ENCODE peak calls at places on chromosomes 1 and 21, in nine cellular contexts. One of them, this sample, is unnamed.

GRCh38 chr21:14403681-14404318 is 20.9 kb upstream of the HSPA13 start:
- DNase-seq in heart left ventricle: no peak
- DNase-seq in stomach: no peak
- DNase-seq in GM12891: no peak
- DNase-seq in ovary: no peak
- DNase-seq in breast epithelium: no peak
- DNase-seq in H1: no peak
- DNase-seq in sigmoid colon: no peak
- DNase-seq in uterus: no peak
- DNase-seq in this sample: peak

GRCh38 chr1:243253927-243254232 is 1.2 kb downstream of the CEP170 start:
- DNase-seq in heart left ventricle: no peak
- DNase-seq in stomach: no peak
- DNase-seq in GM12891: no peak
- DNase-seq in ovary: no peak
- DNase-seq in breast epithelium: no peak
- DNase-seq in H1: no peak
- DNase-seq in sigmoid colon: no peak
- DNase-seq in uterus: no peak
- DNase-seq in this sample: no peak

GRCh38 chr21:42239973-42240372 is 21.0 kb downstream of the ABCG1 start:
- DNase-seq in heart left ventricle: no peak
- DNase-seq in stomach: no peak
- DNase-seq in GM12891: no peak
- DNase-seq in ovary: no peak
- DNase-seq in breast epithelium: no peak
- DNase-seq in H1: no peak
- DNase-seq in sigmoid colon: no peak
- DNase-seq in uterus: no peak
- DNase-seq in this sample: no peak

GRCh38 chr1:43303477-43304286 is 2.9 kb downstream of the TIE1 start:
- DNase-seq in heart left ventricle: no peak
- DNase-seq in stomach: no peak
- DNase-seq in GM12891: no peak
- DNase-seq in ovary: no peak
- DNase-seq in breast epithelium: no peak
- DNase-seq in H1: no peak
- DNase-seq in sigmoid colon: peak
- DNase-seq in uterus: no peak
- DNase-seq in this sample: no peak

GRCh38 chr21:35468991-35469390 is 419.9 kb upstream of the RUNX1 start:
- DNase-seq in heart left ventricle: no peak
- DNase-seq in stomach: no peak
- DNase-seq in GM12891: no peak
- DNase-seq in ovary: no peak
- DNase-seq in breast epithelium: no peak
- DNase-seq in H1: no peak
- DNase-seq in sigmoid colon: no peak
- DNase-seq in uterus: no peak
- DNase-seq in this sample: no peak

GRCh38 chr1:24548070-24548469 is 7.8 kb upstream of the NCMAP start:
- DNase-seq in heart left ventricle: no peak
- DNase-seq in stomach: no peak
- DNase-seq in GM12891: no peak
- DNase-seq in ovary: no peak
- DNase-seq in breast epithelium: no peak
- DNase-seq in H1: no peak
- DNase-seq in sigmoid colon: no peak
- DNase-seq in uterus: no peak
- DNase-seq in this sample: no peak

GRCh38 chr1:3999941-4000735 is 100.1 kb upstream of the C1orf174 start:
- DNase-seq in heart left ventricle: no peak
- DNase-seq in stomach: no peak
- DNase-seq in GM12891: no peak
- DNase-seq in ovary: no peak
- DNase-seq in breast epithelium: peak
- DNase-seq in H1: no peak
- DNase-seq in sigmoid colon: peak
- DNase-seq in uterus: no peak
- DNase-seq in this sample: no peak

GRCh38 chr21:32333953-32334673 is 35.5 kb downstream of the MRAP start:
- DNase-seq in heart left ventricle: no peak
- DNase-seq in stomach: no peak
- DNase-seq in GM12891: no peak
- DNase-seq in ovary: no peak
- DNase-seq in breast epithelium: no peak
- DNase-seq in H1: no peak
- DNase-seq in sigmoid colon: no peak
- DNase-seq in uterus: no peak
- DNase-seq in this sample: no peak

GRCh38 chr1:57353589-57353988 is 70.3 kb downstream of the DAB1 start:
- DNase-seq in heart left ventricle: no peak
- DNase-seq in stomach: no peak
- DNase-seq in GM12891: no peak
- DNase-seq in ovary: no peak
- DNase-seq in breast epithelium: no peak
- DNase-seq in H1: no peak
- DNase-seq in sigmoid colon: no peak
- DNase-seq in uterus: no peak
- DNase-seq in this sample: no peak

GRCh38 chr21:35084869-35085268 is 35.8 kb upstream of the RUNX1 start:
- DNase-seq in heart left ventricle: no peak
- DNase-seq in stomach: no peak
- DNase-seq in GM12891: no peak
- DNase-seq in ovary: no peak
- DNase-seq in breast epithelium: no peak
- DNase-seq in H1: no peak
- DNase-seq in sigmoid colon: no peak
- DNase-seq in uterus: no peak
- DNase-seq in this sample: peak

GRCh38 chr1:14869197-14869596 is 270.7 kb downstream of the KAZN start:
- DNase-seq in heart left ventricle: no peak
- DNase-seq in stomach: no peak
- DNase-seq in GM12891: no peak
- DNase-seq in ovary: no peak
- DNase-seq in breast epithelium: no peak
- DNase-seq in H1: no peak
- DNase-seq in sigmoid colon: no peak
- DNase-seq in uterus: no peak
- DNase-seq in this sample: peak

GRCh38 chr1:97920275-97920831 is 481 bp downstream of the DPYD start:
- DNase-seq in heart left ventricle: no peak
- DNase-seq in stomach: no peak
- DNase-seq in GM12891: no peak
- DNase-seq in ovary: no peak
- DNase-seq in breast epithelium: no peak
- DNase-seq in H1: no peak
- DNase-seq in sigmoid colon: no peak
- DNase-seq in uterus: no peak
- DNase-seq in this sample: no peak

GRCh38 chr1:152347116-152347728 is 12.6 kb downstream of the FLG2 start:
- DNase-seq in heart left ventricle: no peak
- DNase-seq in stomach: no peak
- DNase-seq in GM12891: peak
- DNase-seq in ovary: no peak
- DNase-seq in breast epithelium: no peak
- DNase-seq in H1: peak
- DNase-seq in sigmoid colon: no peak
- DNase-seq in uterus: no peak
- DNase-seq in this sample: no peak

GRCh38 chr1:156124557-156125483 is 10.3 kb downstream of the LMNA start:
- DNase-seq in heart left ventricle: no peak
- DNase-seq in stomach: no peak
- DNase-seq in GM12891: no peak
- DNase-seq in ovary: peak
- DNase-seq in breast epithelium: no peak
- DNase-seq in H1: no peak
- DNase-seq in sigmoid colon: no peak
- DNase-seq in uterus: peak
- DNase-seq in this sample: no peak

GRCh38 chr1:64480999-64481772 is 11.3 kb downstream of the CACHD1 start:
- DNase-seq in heart left ventricle: no peak
- DNase-seq in stomach: no peak
- DNase-seq in GM12891: no peak
- DNase-seq in ovary: no peak
- DNase-seq in breast epithelium: no peak
- DNase-seq in H1: no peak
- DNase-seq in sigmoid colon: no peak
- DNase-seq in uterus: no peak
- DNase-seq in this sample: no peak

GRCh38 chr1:61692155-61692783 is 32.7 kb downstream of the TM2D1 start:
- DNase-seq in heart left ventricle: no peak
- DNase-seq in stomach: no peak
- DNase-seq in GM12891: no peak
- DNase-seq in ovary: no peak
- DNase-seq in breast epithelium: no peak
- DNase-seq in H1: no peak
- DNase-seq in sigmoid colon: no peak
- DNase-seq in uterus: no peak
- DNase-seq in this sample: peak

GRCh38 chr21:37366488-37367300 is at the start of gene DYRK1A:
- DNase-seq in heart left ventricle: peak
- DNase-seq in stomach: peak
- DNase-seq in GM12891: peak
- DNase-seq in ovary: peak
- DNase-seq in breast epithelium: peak
- DNase-seq in H1: peak
- DNase-seq in sigmoid colon: peak
- DNase-seq in uterus: peak
- DNase-seq in this sample: peak
- TF ChIP-seq POLR2A in heart left ventricle: peak
- TF ChIP-seq POLR2A in stomach: peak
- TF ChIP-seq POLR2A in GM12891: peak
- TF ChIP-seq POLR2A in ovary: peak
- TF ChIP-seq POLR2A in breast epithelium: peak
- TF ChIP-seq POLR2A in H1: peak
- TF ChIP-seq POLR2A in sigmoid colon: peak
- TF ChIP-seq POLR2A in uterus: peak
- TF ChIP-seq POLR2A in this sample: peak

GRCh38 chr1:239723821-239724367 is 337.5 kb downstream of the CHRM3 start:
- DNase-seq in heart left ventricle: no peak
- DNase-seq in stomach: no peak
- DNase-seq in GM12891: no peak
- DNase-seq in ovary: no peak
- DNase-seq in breast epithelium: no peak
- DNase-seq in H1: no peak
- DNase-seq in sigmoid colon: no peak
- DNase-seq in uterus: no peak
- DNase-seq in this sample: no peak
- TF ChIP-seq POLR2A in heart left ventricle: no peak
- TF ChIP-seq POLR2A in stomach: no peak
- TF ChIP-seq POLR2A in GM12891: no peak
- TF ChIP-seq POLR2A in ovary: no peak
- TF ChIP-seq POLR2A in breast epithelium: no peak
- TF ChIP-seq POLR2A in H1: no peak
- TF ChIP-seq POLR2A in sigmoid colon: no peak
- TF ChIP-seq POLR2A in uterus: no peak
- TF ChIP-seq POLR2A in this sample: no peak

GRCh38 chr1:209648931-209649776 is 3.1 kb downstream of the LAMB3 start:
- DNase-seq in heart left ventricle: no peak
- DNase-seq in stomach: peak
- DNase-seq in GM12891: no peak
- DNase-seq in ovary: no peak
- DNase-seq in breast epithelium: no peak
- DNase-seq in H1: no peak
- DNase-seq in sigmoid colon: no peak
- DNase-seq in uterus: no peak
- DNase-seq in this sample: no peak
- TF ChIP-seq POLR2A in heart left ventricle: no peak
- TF ChIP-seq POLR2A in stomach: no peak
- TF ChIP-seq POLR2A in GM12891: no peak
- TF ChIP-seq POLR2A in ovary: no peak
- TF ChIP-seq POLR2A in breast epithelium: no peak
- TF ChIP-seq POLR2A in H1: no peak
- TF ChIP-seq POLR2A in sigmoid colon: no peak
- TF ChIP-seq POLR2A in uterus: no peak
- TF ChIP-seq POLR2A in this sample: no peak

GRCh38 chr1:32330558-32331127 is 5.4 kb downstream of the MARCKSL1 start:
- DNase-seq in heart left ventricle: no peak
- DNase-seq in stomach: no peak
- DNase-seq in GM12891: no peak
- DNase-seq in ovary: no peak
- DNase-seq in breast epithelium: no peak
- DNase-seq in H1: no peak
- DNase-seq in sigmoid colon: no peak
- DNase-seq in uterus: no peak
- DNase-seq in this sample: no peak

GRCh38 chr1:32333251-32333963 is 2.6 kb downstream of the MARCKSL1 start:
- DNase-seq in heart left ventricle: no peak
- DNase-seq in stomach: no peak
- DNase-seq in GM12891: no peak
- DNase-seq in ovary: no peak
- DNase-seq in breast epithelium: no peak
- DNase-seq in H1: no peak
- DNase-seq in sigmoid colon: no peak
- DNase-seq in uterus: no peak
- DNase-seq in this sample: no peak

GRCh38 chr1:32334274-32334861 is 1.7 kb downstream of the MARCKSL1 start:
- DNase-seq in heart left ventricle: no peak
- DNase-seq in stomach: no peak
- DNase-seq in GM12891: no peak
- DNase-seq in ovary: no peak
- DNase-seq in breast epithelium: no peak
- DNase-seq in H1: no peak
- DNase-seq in sigmoid colon: no peak
- DNase-seq in uterus: no peak
- DNase-seq in this sample: no peak

GRCh38 chr1:32331549-32331948 is 4.5 kb downstream of the MARCKSL1 start:
- DNase-seq in heart left ventricle: no peak
- DNase-seq in stomach: no peak
- DNase-seq in GM12891: no peak
- DNase-seq in ovary: no peak
- DNase-seq in breast epithelium: no peak
- DNase-seq in H1: no peak
- DNase-seq in sigmoid colon: no peak
- DNase-seq in uterus: no peak
- DNase-seq in this sample: no peak

DNA sequence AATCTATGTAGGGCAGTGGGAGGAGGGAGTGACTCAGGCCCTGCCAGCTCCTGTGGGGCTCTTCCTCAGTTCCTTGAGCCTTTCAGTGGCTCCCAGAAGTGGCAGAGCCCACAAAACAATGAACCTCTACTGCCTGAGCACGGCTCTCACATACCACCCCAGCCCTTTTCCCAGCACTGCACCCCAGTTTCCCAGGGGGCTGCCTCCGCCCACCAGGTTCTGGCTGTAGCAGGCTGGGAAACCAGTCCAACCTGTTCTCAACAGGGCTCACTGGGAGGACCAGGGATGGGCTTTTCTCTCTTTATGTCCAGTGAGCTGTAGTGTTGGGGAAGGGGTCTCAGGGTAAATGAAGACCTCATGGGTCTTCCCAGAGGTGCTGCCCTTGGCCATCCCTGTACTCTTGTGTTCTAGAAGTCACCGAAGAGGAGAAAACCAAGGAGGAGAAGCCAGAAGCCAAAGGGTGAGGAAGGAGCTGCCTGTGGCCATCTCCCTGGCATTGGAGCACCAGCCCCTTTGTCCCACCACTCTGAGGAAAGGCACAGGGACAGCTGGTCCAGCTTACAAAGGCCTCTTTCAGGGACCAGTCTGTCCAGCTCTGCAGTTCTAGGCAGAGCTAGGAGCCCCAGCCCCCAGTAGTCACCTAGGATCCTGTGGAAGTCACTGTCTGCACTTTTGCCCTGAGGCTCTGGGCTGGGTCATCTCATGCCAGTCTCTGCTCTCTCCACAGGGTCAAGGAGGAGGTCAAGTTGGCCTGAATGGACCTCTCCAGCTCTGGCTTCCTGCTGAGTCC is 3.5 kb downstream of the MARCKSL1 start:
- DNase-seq in heart left ventricle: no peak
- DNase-seq in stomach: no peak
- DNase-seq in GM12891: no peak
- DNase-seq in ovary: no peak
- DNase-seq in breast epithelium: no peak
- DNase-seq in H1: peak
- DNase-seq in sigmoid colon: no peak
- DNase-seq in uterus: no peak
- DNase-seq in this sample: no peak
- TF ChIP-seq POLR2A in heart left ventricle: no peak
- TF ChIP-seq POLR2A in stomach: no peak
- TF ChIP-seq POLR2A in GM12891: peak
- TF ChIP-seq POLR2A in ovary: no peak
- TF ChIP-seq POLR2A in breast epithelium: no peak
- TF ChIP-seq POLR2A in H1: peak
- TF ChIP-seq POLR2A in sigmoid colon: no peak
- TF ChIP-seq POLR2A in uterus: no peak
- TF ChIP-seq POLR2A in this sample: no peak

This sample was measured in H54.